ENCODE peak calls at places on chromosomes 3 and 15, in six cellular contexts. A is esophagus muscularis mucosa; T is stimulated activated CD8-positive, alpha-beta memory T cell treated with anti-CD3 and anti-CD28 coated beads, Interleukin-15, amount 100 ng/mL, for 1 hour; N is activated CD4-positive, CD25-positive, alpha-beta regulatory T cell; W is DND-41; R is HCT116. X is an unnamed sample.

GRCh38 chr3:171011536-171012336 is 14.8 kb downstream of the SLC2A2 start:
- DNase-seq in A (no peak), T (no peak), N (no peak), W (no peak), R (no peak), X (no peak)

GRCh38 chr3:34419801-34420200 is 621.4 kb downstream of the PDCD6IP start:
- DNase-seq in A (no peak), T (no peak), N (no peak), W (peak; percentile 45), R (no peak), X (peak; percentile 69)

GRCh38 chr3:140843656-140844055 is 98.0 kb upstream of the SLC25A36 start:
- DNase-seq in A (no peak), T (no peak), N (no peak), W (no peak), R (no peak), X (no peak)

GRCh38 chr3:58526124-58526957 is 10.6 kb downstream of the ACOX2 start:
- DNase-seq in A (peak; percentile 81), T (no peak), N (no peak), W (no peak), R (peak; percentile 88), X (no peak)

GRCh38 chr15:25824618-25825017 is 38.5 kb downstream of the ATP10A start:
- DNase-seq in A (no peak), T (no peak), N (no peak), W (no peak), R (no peak), X (no peak)

GRCh38 chr3:197495499-197495898 is 60.3 kb downstream of the BDH1 start:
- DNase-seq in A (no peak), T (no peak), N (no peak), W (no peak), R (no peak), X (no peak)

GRCh38 chr3:14391033-14391432 is 11.4 kb upstream of the SLC6A6 start:
- DNase-seq in A (no peak), T (no peak), N (no peak), W (no peak), R (no peak), X (no peak)

GRCh38 chr3:9898467-9899229 is 4.0 kb upstream of the IL17RE start:
- DNase-seq in A (no peak), T (no peak), N (no peak), W (no peak), R (no peak), X (no peak)

GRCh38 chr3:87260270-87260669 is 16.1 kb downstream of the POU1F1 start:
- DNase-seq in A (no peak), T (peak; percentile 6), N (peak; percentile 1), W (peak; percentile 60), R (peak; percentile 44), X (peak; percentile 72)

X was measured in neural progenitor cell.